ENCODE peak calls at places on chromosome 14, in seven cellular contexts. C, N, J, A, Z, W and P are unnamed samples. For H3K36me3, the result is how much of the 10 kb centered on the place peaks cover.

GRCh38 chr14:96931751-96932150 is 134.6 kb downstream of the VRK1 start:
- DNase-seq in J (no peak), W (no peak), A (no peak), Z (no peak), C (no peak), N (no peak), P (no peak)

GRCh38 chr14:95048771-95049312 is 108.5 kb downstream of the DICER1 start:
- DNase-seq in Z (no peak), W (no peak), A (no peak), J (no peak), N (peak), C (no peak), P (peak)

GRCh38 chr14:98692832-98693231 is 579.2 kb downstream of the BCL11B start:
- DNase-seq in N (no peak), C (no peak), Z (no peak), W (no peak), A (no peak), J (no peak), P (no peak)

GRCh38 chr14:36652542-36653201 is 9.0 kb upstream of the PAX9 start:
- DNase-seq in J (no peak), A (no peak), N (no peak), W (no peak), Z (no peak), C (no peak), P (no peak)

GRCh38 chr14:72503271-72503670 is 390.6 kb downstream of the DPF3 start:
- DNase-seq in W (no peak), Z (no peak), A (no peak), C (no peak), J (no peak), N (no peak), P (no peak)

GRCh38 chr14:86038401-86038985 is 508.5 kb downstream of the FLRT2 start:
- DNase-seq in C (peak), W (peak), J (peak), Z (peak), N (peak), A (peak), P (peak)

GRCh38 chr14:104895207-104895785 is 29.4 kb upstream of the PLD4 start:
- DNase-seq in A (no peak), Z (peak), C (no peak), N (no peak), J (no peak), W (no peak), P (no peak)

GRCh38 chr14:45709541-45709940 is 456.5 kb upstream of the MIS18BP1 start:
- DNase-seq in Z (no peak), C (no peak), W (no peak), J (no peak), A (no peak), N (no peak), P (no peak)

GRCh38 chr14:24261969-24262327 is 1.0 kb downstream of the TGM1 start:
- DNase-seq in N (no peak), W (no peak), Z (no peak), A (no peak), C (no peak), J (no peak), P (no peak)

GRCh38 chr14:49582211-49582977 is 3.8 kb downstream of the RPS29 start:
- DNase-seq in J (no peak), N (no peak), W (no peak), Z (no peak), C (no peak), A (no peak), P (no peak)

GRCh38 chr14:70047598-70048312 is 141.0 kb downstream of the SLC8A3 start:
- DNase-seq in C (no peak), W (no peak), N (no peak), A (no peak), J (no peak), Z (no peak), P (no peak)

GRCh38 chr14:43790681-43791080 is 716.4 kb downstream of the FSCB start:
- DNase-seq in N (no peak), Z (no peak), A (no peak), W (no peak), C (no peak), J (no peak), P (no peak)

GRCh38 chr14:93037354-93037753 is 78.4 kb downstream of the ITPK1 start:
- DNase-seq in N (no peak), C (no peak), W (no peak), A (peak), Z (no peak), J (no peak), P (no peak)

GRCh38 chr14:105952826-105953225 is 426.4 kb downstream of the TMEM121 start:
- DNase-seq in C (no peak), W (no peak), A (no peak), J (no peak), N (no peak), Z (no peak), P (no peak)

GRCh38 chr14:33307691-33308369 is 369.2 kb downstream of the NPAS3 start:
- DNase-seq in A (no peak), N (no peak), W (no peak), Z (peak), C (no peak), J (peak), P (peak)

GRCh38 chr14:98798099-98798498 is 473.9 kb downstream of the BCL11B start:
- DNase-seq in A (no peak), J (no peak), N (no peak), C (no peak), Z (no peak), W (no peak), P (no peak)

GRCh38 chr14:49923442-49923841 is 30.6 kb downstream of the ARF6 start:
- DNase-seq in N (no peak), Z (no peak), A (no peak), W (peak), C (no peak), J (no peak), P (no peak)

GRCh38 chr14:105084741-105085571 is 19.7 kb upstream of the GPR132 start:
- DNase-seq in Z (no peak), N (no peak), W (no peak), J (no peak), A (no peak), C (no peak), P (no peak)

GRCh38 chr14:103402700-103403099 is 17.5 kb downstream of the MARK3 start:
- DNase-seq in W (no peak), Z (peak), A (no peak), J (no peak), N (no peak), C (peak), P (no peak)

GRCh38 chr14:32677381-32677780 is 261.3 kb upstream of the NPAS3 start:
- DNase-seq in W (no peak), A (no peak), J (no peak), N (no peak), Z (no peak), C (no peak), P (no peak)

GRCh38 chr14:80275208-80275850 is 64.0 kb upstream of the DIO2 start:
- DNase-seq in W (no peak), Z (no peak), N (no peak), A (no peak), J (no peak), C (peak), P (no peak)

GRCh38 chr14:60090864-60091519 is 731 bp upstream of the PCNX4 start:
- DNase-seq in Z (peak), J (peak), C (peak), N (peak), A (no peak), W (peak), P (peak)

GRCh38 chr14:34498684-34499412 is 36.8 kb upstream of the SPTSSA start:
- DNase-seq in N (no peak), A (no peak), W (peak), J (peak), Z (no peak), C (no peak), P (peak)

GRCh38 chr14:94322648-94323570 is at the start of gene SERPINA6:
- DNase-seq in C (peak), W (peak), A (no peak), J (no peak), Z (no peak), N (no peak), P (no peak)

GRCh38 chr14:52405314-52405713 is 91.2 kb downstream of the PTGER2 start:
- DNase-seq in N (no peak), C (no peak), A (no peak), J (no peak), W (no peak), Z (no peak), P (no peak)

GRCh38 chr14:21476526-21476924 is 234 bp downstream of the RAB2B start:
- DNase-seq in Z (peak), W (peak), J (peak), A (peak), N (no peak), C (no peak), P (no peak)

GRCh38 chr14:36852853-36853634 is 191.4 kb downstream of the PAX9 start:
- DNase-seq in A (no peak), Z (no peak), J (no peak), C (no peak), W (no peak), N (no peak), P (no peak)

GRCh38 chr14:52877628-52878027 is 73.2 kb downstream of the FERMT2 start:
- DNase-seq in A (no peak), C (no peak), J (no peak), W (no peak), N (no peak), Z (no peak), P (no peak)

GRCh38 chr14:32203928-32204357 is 874 bp upstream of the RNU6-8 start:
- DNase-seq in Z (peak), J (peak), A (no peak), N (peak), C (peak), W (peak), P (peak)

GRCh38 chr14:89186850-89187376 is 230.1 kb downstream of the FOXN3 start:
- DNase-seq in W (no peak), Z (no peak), A (peak), N (no peak), J (no peak), C (no peak), P (peak)

GRCh38 chr14:55074662-55075061 is 23.2 kb downstream of the MAPK1IP1L start:
- DNase-seq in Z (no peak), A (no peak), J (no peak), C (no peak), W (no peak), N (no peak), P (peak)

GRCh38 chr14:106556665-106557289 is 1030.4 kb downstream of the TMEM121 start:
- DNase-seq in N (peak), C (no peak), A (peak), W (peak), J (no peak), Z (no peak), P (peak)

GRCh38 chr14:94016446-94016976 is 9.6 kb upstream of the OTUB2 start:
- DNase-seq in Z (no peak), A (no peak), C (no peak), N (no peak), W (no peak), J (no peak), P (no peak)

GRCh38 chr14:90087433-90087832 is 25.6 kb downstream of the KCNK13 start:
- DNase-seq in N (no peak), Z (peak), W (no peak), C (peak), A (no peak), J (no peak), P (peak)

GRCh38 chr14:37172024-37172869 is at the start of gene SLC25A21:
- DNase-seq in N (no peak), A (peak), C (peak), J (peak), Z (peak), W (peak), P (peak)

GRCh38 chr14:87160964-87161363 is 832.0 kb downstream of the GALC start:
- DNase-seq in N (no peak), W (no peak), Z (no peak), J (no peak), A (no peak), C (no peak), P (no peak)

GRCh38 chr14:88195676-88196075 is 127.4 kb downstream of the KCNK10 start:
- DNase-seq in W (no peak), J (peak), C (no peak), Z (no peak), N (no peak), A (no peak), P (no peak)

GRCh38 chr14:41482861-41483260 is 123.8 kb upstream of the LRFN5 start:
- DNase-seq in A (no peak), J (no peak), N (no peak), C (no peak), W (no peak), Z (no peak), P (no peak)

GRCh38 chr14:64501326-64502171 is 2.1 kb downstream of the ZBTB25 start:
- DNase-seq in Z (peak), C (peak), A (no peak), N (no peak), J (no peak), W (peak), P (peak)
- H3K4me3 ChIP-seq in Z (peak), C (peak), A (no peak), N (peak), J (peak), W (peak), P (no peak)

GRCh38 chr14:61271552-61271951 is 9.6 kb downstream of the TMEM30B start:
- DNase-seq in Z (no peak), J (no peak), A (no peak), W (no peak), N (no peak), C (no peak), P (no peak)
- H3K27ac ChIP-seq in Z (no peak), J (no peak), A (no peak), W (no peak), N (no peak), C (no peak), P (no peak)

DNA sequence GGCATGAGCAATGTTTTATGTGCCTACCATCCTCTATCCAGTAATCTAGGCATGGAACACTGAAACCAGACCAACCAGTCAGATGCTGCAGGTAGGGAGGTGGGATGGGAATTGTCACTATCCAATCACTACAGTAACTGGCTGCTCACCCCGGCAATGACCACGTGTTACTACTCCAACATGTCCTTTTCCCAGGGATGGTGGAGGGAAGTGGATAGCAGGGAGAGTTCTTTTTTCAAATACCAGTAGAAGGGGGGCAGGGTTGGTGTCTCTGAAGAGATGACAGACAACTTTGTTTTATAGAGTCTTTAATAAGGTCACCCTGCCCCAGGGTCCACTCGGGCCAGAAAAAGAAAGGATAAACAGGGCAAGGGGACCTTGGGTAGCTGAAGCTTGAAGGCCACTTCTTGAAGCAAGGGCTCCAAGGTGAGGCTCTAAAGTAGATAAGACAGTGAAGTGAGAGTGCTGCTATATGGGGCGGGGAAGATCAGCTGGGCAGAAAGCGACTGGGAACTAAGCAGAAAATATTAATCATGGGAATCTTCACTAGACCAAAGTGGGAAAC is 14.7 kb upstream of the CDH24 start:
- DNase-seq in A (no peak), J (peak), N (no peak), Z (no peak), W (peak), C (no peak), P (no peak)
- H3K36me3 ChIP-seq in A (half or more), J (under half), N (half or more), Z (under half), W (under half), C (half or more), P (under half)

GRCh38 chr14:68816943-68817430 is 24.1 kb upstream of the ZFP36L1 start:
- DNase-seq in J (no peak), Z (no peak), W (no peak), A (no peak), C (no peak), N (no peak), P (no peak)

GRCh38 chr14:68816183-68816942 is 23.5 kb upstream of the ZFP36L1 start:
- DNase-seq in C (peak), Z (peak), A (peak), N (peak), W (peak), J (peak), P (peak)

GRCh38 chr14:68815288-68816182 is 22.7 kb upstream of the ZFP36L1 start:
- DNase-seq in N (no peak), J (no peak), W (no peak), A (peak), C (no peak), Z (no peak), P (no peak)

GRCh38 chr14:68819260-68819691 is 26.4 kb upstream of the ZFP36L1 start:
- DNase-seq in J (peak), W (peak), C (peak), N (no peak), Z (peak), A (peak), P (no peak)

DNA sequence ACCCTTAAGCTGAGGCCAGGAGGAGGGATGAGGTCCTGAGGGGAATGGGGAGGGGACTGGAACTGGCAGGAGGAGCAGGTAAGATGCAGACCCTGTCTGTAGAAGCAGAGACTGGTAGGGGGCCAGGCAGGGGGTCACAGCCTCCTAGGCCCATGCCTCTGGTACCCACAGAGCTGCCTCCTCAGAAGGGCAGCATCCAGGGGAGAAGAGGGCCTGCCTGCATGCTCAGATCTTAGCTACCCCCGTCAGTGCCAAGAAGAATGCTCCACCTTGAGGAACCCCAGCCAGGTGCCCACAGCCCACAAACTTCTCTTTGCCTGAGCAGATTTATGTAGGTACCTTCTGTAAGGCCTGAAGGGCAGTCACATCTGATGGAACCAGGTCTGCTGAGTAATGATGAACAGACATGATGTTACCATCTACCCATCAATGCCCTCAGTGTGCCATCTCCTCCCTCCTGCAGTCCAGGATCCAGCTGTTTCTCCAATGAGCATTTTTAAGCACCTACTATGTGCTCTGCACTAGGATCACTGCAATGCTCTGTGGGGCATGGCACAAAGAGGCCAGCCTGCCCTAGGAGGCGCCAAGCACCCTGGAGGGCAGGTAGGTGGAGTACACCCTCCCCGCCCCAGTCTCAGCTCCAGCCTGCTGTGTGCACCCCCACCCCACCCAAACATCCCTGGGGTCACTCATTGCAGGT is 24.8 kb upstream of the ZFP36L1 start:
- DNase-seq in J (no peak), A (no peak), W (no peak), Z (peak), N (no peak), C (no peak), P (no peak)
- H3K4me3 ChIP-seq in J (no peak), A (no peak), W (no peak), Z (no peak), N (no peak), C (no peak), P (no peak)

DNA sequence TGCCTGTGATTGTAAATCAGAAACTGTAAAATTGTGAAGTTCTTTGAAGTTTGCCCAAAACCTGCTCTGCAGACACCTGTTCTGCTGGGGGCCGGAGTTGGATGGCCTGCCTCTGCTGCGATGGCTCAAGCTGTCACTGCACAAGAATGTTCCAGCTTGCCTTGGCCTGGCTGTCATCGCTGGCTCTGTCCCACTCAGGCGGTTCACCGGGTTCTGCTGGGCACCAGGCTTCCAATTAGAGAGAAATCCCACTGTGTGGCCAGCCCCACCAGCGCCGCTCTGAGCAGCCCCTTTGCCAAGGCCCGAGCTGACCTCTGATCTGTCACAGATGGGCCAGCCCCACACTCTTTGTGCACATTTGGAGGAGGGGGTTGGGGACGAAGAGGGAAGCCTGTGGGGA is 71.7 kb upstream of the GPATCH2L start:
- DNase-seq in W (no peak), Z (peak), J (no peak), C (no peak), N (no peak), A (no peak), P (no peak)
- H3K27ac ChIP-seq in W (no peak), Z (no peak), J (no peak), C (no peak), N (no peak), A (no peak), P (no peak)

GRCh38 chr14:71397371-71397770 is 490.1 kb downstream of the PCNX1 start:
- DNase-seq in Z (no peak), N (no peak), C (no peak), W (no peak), J (no peak), A (no peak), P (no peak)
- H3K36me3 ChIP-seq in Z (under half), N (under half), C (under half), W (under half), J (under half), A (under half), P (under half)

GRCh38 chr14:101150010-101150409 is 246.5 kb upstream of the RTL1 start:
- DNase-seq in Z (no peak), J (no peak), W (no peak), N (no peak), C (no peak), A (no peak), P (no peak)

GRCh38 chr14:101153691-101154090 is 250.2 kb upstream of the RTL1 start:
- DNase-seq in W (no peak), N (no peak), Z (no peak), A (no peak), J (no peak), C (no peak), P (no peak)

GRCh38 chr14:101152855-101153254 is 249.3 kb upstream of the RTL1 start:
- DNase-seq in N (no peak), J (no peak), Z (no peak), C (no peak), A (no peak), W (no peak), P (no peak)

GRCh38 chr14:101151930-101152310 is 248.4 kb upstream of the RTL1 start:
- DNase-seq in N (no peak), C (no peak), A (no peak), W (no peak), Z (no peak), J (no peak), P (no peak)

DNA sequence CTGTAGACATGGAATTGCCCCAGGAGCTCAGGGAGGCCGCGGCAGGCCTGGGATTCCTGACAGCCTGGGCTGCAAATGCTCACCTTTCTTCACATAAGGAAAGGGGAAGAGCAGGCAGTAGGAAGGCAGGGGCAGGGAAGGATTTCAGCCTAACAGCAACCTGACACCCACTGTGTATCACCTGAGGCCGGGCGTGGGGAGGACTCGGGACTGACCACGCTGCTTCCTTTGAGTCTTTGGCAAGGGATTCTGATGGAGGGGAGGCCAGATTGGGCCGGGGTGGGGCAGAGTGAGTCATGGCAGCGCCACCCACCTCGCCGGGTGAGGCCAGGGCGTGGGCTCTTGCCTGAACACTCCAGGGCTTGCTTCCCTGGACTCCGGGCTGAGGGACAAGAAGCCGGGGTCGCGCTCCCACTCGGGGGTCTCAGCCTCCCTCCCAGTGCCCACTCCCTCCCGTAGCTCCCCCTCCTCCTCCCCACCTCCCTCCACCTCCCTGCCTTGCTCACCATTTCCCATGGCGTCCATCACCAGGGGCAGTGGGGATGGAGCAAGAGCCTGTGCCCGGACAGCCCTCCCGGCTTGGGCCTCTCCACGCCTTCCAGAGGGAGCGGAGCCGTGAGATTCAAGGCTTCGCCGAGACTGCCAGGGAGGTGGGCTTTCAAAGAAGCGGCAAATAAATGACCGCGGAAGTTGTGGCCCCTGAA is 247.9 kb upstream of the RTL1 start:
- DNase-seq in A (no peak), J (peak), W (no peak), Z (no peak), C (no peak), N (no peak), P (no peak)
- H3K4me3 ChIP-seq in A (no peak), J (no peak), W (no peak), Z (no peak), C (no peak), N (no peak), P (peak)